ENCODE peak calls at places on chromosomes 5 and 9, in ten cellular contexts. Q is adrenal gland, L is tibial nerve, C is mucosa of descending colon, G is upper lobe of right lung, U is transverse colon, J is fibroblast of lung, W is hepatocyte, O is neural progenitor cell, H is mammary epithelial cell. M is an unnamed sample. For H3K9me3 and H3K4me1, the result is how much of the 10 kb centered on the place peaks cover.

GRCh38 chr9:38619556-38620447 is 594 bp downstream of the ANKRD18A start:
- DNase-seq in J (no peak), G (peak), C (peak), Q (no peak), W (peak), H (peak), O (peak), U (peak), L (no peak), M (peak)

GRCh38 chr9:137217276-137218211 is 4.5 kb downstream of the RNF208 start:
- DNase-seq in O (peak), L (peak), C (peak), G (peak), H (peak), J (no peak), U (peak), W (peak), Q (peak), M (no peak)

GRCh38 chr5:39427225-39427624 is 2.4 kb upstream of the DAB2 start:
- DNase-seq in O (peak), H (no peak), L (no peak), W (peak), Q (no peak), C (no peak), J (peak), G (no peak), U (no peak), M (no peak)

GRCh38 chr5:171845857-171846785 is 60.5 kb downstream of the SMIM23 start:
- DNase-seq in W (peak), H (no peak), C (peak), U (no peak), O (peak), G (no peak), L (peak), Q (peak), J (peak), M (no peak)

GRCh38 chr9:120892748-120893584 is 16.0 kb upstream of the PHF19 start:
- DNase-seq in O (no peak), U (no peak), W (no peak), J (peak), G (no peak), C (peak), H (peak), Q (no peak), L (no peak), M (peak)

GRCh38 chr9:7097040-7097715 is 339.4 kb downstream of the KDM4C start:
- DNase-seq in C (no peak), H (peak), G (no peak), O (no peak), L (no peak), U (no peak), W (no peak), J (no peak), Q (no peak), M (no peak)

GRCh38 chr9:107870221-107870620 is 380.7 kb upstream of the KLF4 start:
- DNase-seq in J (no peak), H (no peak), W (no peak), L (no peak), Q (no peak), U (no peak), C (no peak), O (no peak), G (no peak), M (no peak)

GRCh38 chr5:93252165-93252564 is 328.9 kb downstream of the NR2F1-AS1 start:
- DNase-seq in G (no peak), J (no peak), H (no peak), Q (no peak), U (no peak), W (no peak), C (no peak), O (peak), L (no peak), M (no peak)

GRCh38 chr5:43231977-43232376 is 40.0 kb downstream of the NIM1K start:
- DNase-seq in Q (no peak), C (no peak), O (no peak), L (no peak), W (no peak), G (no peak), J (peak), U (no peak), H (peak), M (no peak)

GRCh38 chr9:86838883-86839497 is 108.3 kb downstream of the GAS1 start:
- DNase-seq in J (no peak), O (no peak), G (no peak), Q (no peak), H (no peak), W (no peak), C (peak), L (no peak), U (no peak), M (no peak)

GRCh38 chr9:111393971-111394370 is 63.9 kb upstream of the OR2K2 start:
- DNase-seq in L (no peak), H (no peak), C (no peak), J (no peak), O (no peak), W (no peak), G (no peak), U (no peak), Q (no peak), M (no peak)

GRCh38 chr5:79183011-79183410 is 52.9 kb upstream of the JMY start:
- DNase-seq in O (no peak), J (no peak), U (no peak), L (no peak), H (no peak), G (no peak), W (no peak), C (no peak), Q (no peak), M (no peak)

GRCh38 chr9:83444110-83444509 is 94.1 kb downstream of the FRMD3 start:
- DNase-seq in W (no peak), O (no peak), J (no peak), H (no peak), C (no peak), Q (peak), U (no peak), L (peak), G (no peak), M (no peak)

GRCh38 chr5:168301593-168302388 is 10.3 kb downstream of the WWC1 start:
- DNase-seq in U (peak), W (peak), H (peak), L (no peak), J (no peak), O (no peak), Q (no peak), C (peak), G (no peak), M (no peak)

GRCh38 chr9:109171926-109172325 is 4.9 kb upstream of the FRRS1L start:
- DNase-seq in C (no peak), O (no peak), L (no peak), J (peak), H (peak), Q (no peak), G (no peak), U (no peak), W (no peak), M (no peak)

GRCh38 chr5:67301285-67301904 is 104.8 kb upstream of the CD180 start:
- DNase-seq in G (no peak), Q (peak), J (peak), O (no peak), W (peak), L (peak), U (peak), H (peak), C (peak), M (no peak)

GRCh38 chr5:150660108-150660831 is 781 bp upstream of the MYOZ3 start:
- DNase-seq in Q (peak), O (no peak), C (no peak), U (no peak), G (no peak), L (no peak), H (no peak), J (no peak), W (peak), M (no peak)

GRCh38 chr5:125073090-125073489 is 326.7 kb upstream of the ZNF608 start:
- DNase-seq in O (no peak), L (no peak), G (no peak), W (no peak), H (no peak), C (no peak), J (no peak), Q (no peak), U (no peak), M (no peak)

GRCh38 chr5:65121880-65122436 is 353.2 kb downstream of the CWC27 start:
- DNase-seq in H (peak), U (no peak), Q (no peak), O (no peak), C (no peak), L (no peak), G (no peak), W (no peak), J (peak), M (no peak)

GRCh38 chr9:110814159-110814558 is 145.6 kb downstream of the MUSK start:
- DNase-seq in L (no peak), H (peak), J (no peak), Q (no peak), W (no peak), G (no peak), U (no peak), O (no peak), C (no peak), M (no peak)

GRCh38 chr9:88741335-88741734 is 206.4 kb downstream of the NXNL2 start:
- DNase-seq in L (no peak), U (no peak), Q (no peak), C (no peak), W (no peak), G (no peak), H (no peak), O (peak), J (no peak), M (no peak)

GRCh38 chr5:15694694-15695093 is 194.7 kb downstream of the FBXL7 start:
- DNase-seq in Q (no peak), G (no peak), O (no peak), U (no peak), L (no peak), C (peak), W (peak), H (no peak), J (peak), M (no peak)

GRCh38 chr9:133403766-133404439 is 13.9 kb downstream of the REXO4 start:
- DNase-seq in C (peak), G (peak), L (no peak), H (peak), Q (no peak), J (no peak), U (peak), W (peak), O (peak), M (peak)

GRCh38 chr9:85036503-85036902 is 367.0 kb downstream of the NTRK2 start:
- DNase-seq in O (no peak), J (no peak), W (peak), L (no peak), C (peak), H (no peak), U (peak), G (no peak), Q (no peak), M (no peak)

GRCh38 chr9:123637596-123637939 is 281.6 kb downstream of the CRB2 start:
- DNase-seq in G (no peak), L (no peak), H (no peak), Q (no peak), U (no peak), C (no peak), W (no peak), J (peak), O (no peak), M (no peak)

GRCh38 chr9:137757613-137758029 is 120.0 kb upstream of the CACNA1B start:
- DNase-seq in U (peak), J (peak), H (peak), W (no peak), Q (peak), O (no peak), L (no peak), G (no peak), C (no peak), M (peak)

GRCh38 chr5:174832811-174833210 is 108.4 kb downstream of the MSX2 start:
- DNase-seq in L (no peak), O (no peak), Q (no peak), U (no peak), H (no peak), G (no peak), J (no peak), W (no peak), C (no peak), M (no peak)

GRCh38 chr9:27542519-27542918 is 12.9 kb upstream of the MOB3B start:
- DNase-seq in O (no peak), J (no peak), Q (no peak), W (no peak), G (no peak), L (no peak), U (no peak), H (no peak), C (no peak), M (no peak)

GRCh38 chr9:3436629-3437028 is 89.2 kb downstream of the RFX3 start:
- DNase-seq in C (no peak), U (no peak), J (no peak), W (no peak), O (no peak), G (no peak), H (no peak), Q (no peak), L (no peak), M (no peak)

GRCh38 chr5:88860501-88860900 is 22.5 kb downstream of the MEF2C start:
- DNase-seq in C (no peak), G (no peak), O (no peak), Q (no peak), W (no peak), U (no peak), L (no peak), H (no peak), J (peak), M (no peak)
- H3K9me3 ChIP-seq in C (under half), G (under half), O (under half), Q (under half), W (under half), U (under half), L (under half), H (under half), J (under half), M (under half)

GRCh38 chr9:117403848-117404247 is 11.0 kb downstream of the ASTN2 start:
- DNase-seq in H (no peak), L (no peak), G (no peak), J (no peak), O (no peak), U (no peak), Q (no peak), W (no peak), C (no peak), M (no peak)
- H3K4me1 ChIP-seq in H (under half), L (under half), G (under half), J (under half), O (half or more), U (under half), Q (under half), W (under half), C (under half), M (under half)

DNA sequence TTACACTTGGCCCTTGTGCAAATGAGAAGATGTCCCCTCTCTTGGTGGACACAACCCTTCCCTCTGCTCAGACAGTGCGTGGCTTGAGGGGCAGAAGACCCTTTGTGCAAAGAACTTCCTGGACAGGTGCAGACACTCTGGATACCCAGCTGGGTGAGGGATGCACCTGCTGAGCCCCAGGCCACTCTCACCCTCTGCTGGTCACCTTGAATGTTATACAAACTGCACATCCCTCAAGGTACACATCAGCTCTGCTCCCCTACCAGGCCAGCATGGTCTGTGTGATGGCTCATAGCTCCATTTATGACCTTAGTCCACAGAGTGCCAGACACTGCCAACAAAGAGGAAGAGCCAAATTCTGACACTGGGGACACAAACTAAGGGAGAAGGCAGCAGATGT is 3.1 kb upstream of the DIRAS2 start:
- DNase-seq in U (no peak), H (no peak), G (no peak), W (peak), C (no peak), L (no peak), O (no peak), Q (no peak), J (no peak), M (no peak)
- H3K4me3 ChIP-seq in U (no peak), H (no peak), G (no peak), W (no peak), C (no peak), L (no peak), O (no peak), Q (no peak), J (no peak), M (no peak)

GRCh38 chr5:141326088-141326854 is 4.0 kb upstream of the PCDHGA1 start:
- DNase-seq in C (peak), O (peak), W (peak), G (peak), U (peak), Q (peak), H (peak), J (peak), L (peak), M (peak)
- H3K9me3 ChIP-seq in C (under half), O (under half), W (under half), G (under half), U (under half), Q (under half), H (under half), J (under half), L (under half), M (under half)

M was measured in CD4-positive, CD25-positive, alpha-beta regulatory T cell.